ENCODE peak calls at places on chromosomes 2 and 18, in six cellular contexts. One of them, this sample, is unnamed.

GRCh38 chr2:24613154-24613814 is 122.2 kb downstream of the NCOA1 start:
- DNase-seq in adrenal gland: no peak
- DNase-seq in colonic mucosa: peak
- DNase-seq in K562: peak
- DNase-seq in neural progenitor cell: peak
- DNase-seq in HepG2: peak
- DNase-seq in this sample: no peak

GRCh38 chr2:24785704-24786321 is 7.4 kb downstream of the PTRHD1 start:
- DNase-seq in K562: no peak
- DNase-seq in adrenal gland: no peak
- DNase-seq in HepG2: no peak
- DNase-seq in colonic mucosa: no peak
- DNase-seq in neural progenitor cell: no peak
- DNase-seq in this sample: peak

GRCh38 chr18:3211236-3211992 is 8.4 kb downstream of the MYOM1 start:
- DNase-seq in colonic mucosa: no peak
- DNase-seq in neural progenitor cell: no peak
- DNase-seq in K562: peak
- DNase-seq in HepG2: peak
- DNase-seq in adrenal gland: peak
- DNase-seq in this sample: no peak

GRCh38 chr2:136019304-136019703 is 33.9 kb upstream of the DARS1 start:
- DNase-seq in colonic mucosa: no peak
- DNase-seq in neural progenitor cell: no peak
- DNase-seq in K562: no peak
- DNase-seq in adrenal gland: no peak
- DNase-seq in HepG2: no peak
- DNase-seq in this sample: no peak

GRCh38 chr2:241864897-241865213 is 4.7 kb upstream of the RTP5 start:
- DNase-seq in HepG2: no peak
- DNase-seq in K562: no peak
- DNase-seq in colonic mucosa: no peak
- DNase-seq in adrenal gland: no peak
- DNase-seq in neural progenitor cell: no peak
- DNase-seq in this sample: no peak

GRCh38 chr18:11937874-11938478 is 29.9 kb upstream of the MPPE1 start:
- DNase-seq in K562: peak
- DNase-seq in colonic mucosa: peak
- DNase-seq in HepG2: peak
- DNase-seq in adrenal gland: peak
- DNase-seq in neural progenitor cell: peak
- DNase-seq in this sample: peak

GRCh38 chr2:183149489-183149888 is 25.2 kb downstream of the NUP35 start:
- DNase-seq in adrenal gland: no peak
- DNase-seq in colonic mucosa: no peak
- DNase-seq in neural progenitor cell: no peak
- DNase-seq in HepG2: no peak
- DNase-seq in K562: no peak
- DNase-seq in this sample: no peak

GRCh38 chr2:188187726-188188125 is 103.9 kb upstream of the GULP1 start:
- DNase-seq in K562: no peak
- DNase-seq in neural progenitor cell: no peak
- DNase-seq in colonic mucosa: no peak
- DNase-seq in HepG2: no peak
- DNase-seq in adrenal gland: no peak
- DNase-seq in this sample: no peak

GRCh38 chr2:28274911-28275685 is 117.6 kb upstream of the FOSL2 start:
- DNase-seq in neural progenitor cell: peak
- DNase-seq in K562: peak
- DNase-seq in adrenal gland: peak
- DNase-seq in HepG2: no peak
- DNase-seq in colonic mucosa: peak
- DNase-seq in this sample: no peak

GRCh38 chr2:130359466-130359865 is 3.6 kb downstream of the PTPN18 start:
- DNase-seq in neural progenitor cell: no peak
- DNase-seq in HepG2: no peak
- DNase-seq in adrenal gland: no peak
- DNase-seq in K562: no peak
- DNase-seq in colonic mucosa: no peak
- DNase-seq in this sample: no peak

GRCh38 chr2:120873958-120874357 is 138.3 kb downstream of the GLI2 start:
- DNase-seq in neural progenitor cell: no peak
- DNase-seq in adrenal gland: no peak
- DNase-seq in HepG2: no peak
- DNase-seq in colonic mucosa: no peak
- DNase-seq in K562: no peak
- DNase-seq in this sample: no peak

GRCh38 chr2:44964704-44965343 is 23.3 kb downstream of the SIX3 start:
- DNase-seq in HepG2: no peak
- DNase-seq in K562: no peak
- DNase-seq in adrenal gland: no peak
- DNase-seq in neural progenitor cell: peak
- DNase-seq in colonic mucosa: no peak
- DNase-seq in this sample: no peak

GRCh38 chr2:218857371-218858137 is 2.1 kb upstream of the WNT6 start:
- DNase-seq in colonic mucosa: no peak
- DNase-seq in neural progenitor cell: no peak
- DNase-seq in HepG2: no peak
- DNase-seq in K562: no peak
- DNase-seq in adrenal gland: no peak
- DNase-seq in this sample: no peak

GRCh38 chr18:12574494-12575185 is 83.3 kb downstream of the SPIRE1 start:
- DNase-seq in HepG2: no peak
- DNase-seq in neural progenitor cell: no peak
- DNase-seq in K562: no peak
- DNase-seq in colonic mucosa: no peak
- DNase-seq in adrenal gland: peak
- DNase-seq in this sample: no peak

DNA sequence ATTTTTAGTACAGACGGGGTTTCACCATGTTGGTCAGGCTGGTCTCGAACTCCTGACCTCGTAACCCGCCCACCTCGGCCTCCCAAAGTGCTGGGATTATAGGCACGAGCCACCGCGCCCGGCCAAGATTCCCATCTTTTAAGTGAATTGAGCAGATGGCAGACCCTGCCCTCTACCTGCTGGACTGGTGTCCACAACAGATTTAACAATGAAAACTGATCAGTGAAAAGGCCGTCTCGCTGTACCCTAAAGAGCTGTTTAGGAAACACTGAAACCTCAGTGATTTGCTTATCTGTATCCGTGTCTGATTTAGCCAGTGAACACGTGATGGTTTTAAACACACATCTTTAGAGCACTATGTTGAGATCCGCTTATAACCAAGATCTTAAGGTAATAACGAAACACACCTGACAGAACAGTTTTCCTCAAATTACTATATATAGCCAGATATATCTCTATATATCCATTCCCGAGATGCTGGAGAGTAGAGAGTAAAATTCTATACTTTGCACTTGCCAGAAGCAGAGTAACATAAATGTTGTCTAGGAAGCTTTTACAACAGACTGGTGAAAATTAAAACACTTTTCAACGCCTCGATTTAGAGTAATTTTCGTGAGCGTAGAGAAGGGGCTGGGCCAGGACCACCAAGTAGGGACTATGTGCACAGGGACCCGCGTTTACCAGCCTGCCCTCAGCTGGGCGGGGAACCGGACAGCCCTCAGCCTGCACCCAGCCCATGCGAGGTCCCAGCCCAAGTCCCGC is 593 bp downstream of the FAM161A start:
- DNase-seq in K562: peak
- DNase-seq in adrenal gland: peak
- DNase-seq in neural progenitor cell: peak
- DNase-seq in HepG2: peak
- DNase-seq in colonic mucosa: peak
- DNase-seq in this sample: peak
- TF ChIP-seq CTCF in K562: no peak
- TF ChIP-seq CTCF in adrenal gland: no peak
- TF ChIP-seq CTCF in neural progenitor cell: no peak
- TF ChIP-seq CTCF in HepG2: peak
- TF ChIP-seq CTCF in colonic mucosa: no peak
- TF ChIP-seq CTCF in this sample: no peak

DNA sequence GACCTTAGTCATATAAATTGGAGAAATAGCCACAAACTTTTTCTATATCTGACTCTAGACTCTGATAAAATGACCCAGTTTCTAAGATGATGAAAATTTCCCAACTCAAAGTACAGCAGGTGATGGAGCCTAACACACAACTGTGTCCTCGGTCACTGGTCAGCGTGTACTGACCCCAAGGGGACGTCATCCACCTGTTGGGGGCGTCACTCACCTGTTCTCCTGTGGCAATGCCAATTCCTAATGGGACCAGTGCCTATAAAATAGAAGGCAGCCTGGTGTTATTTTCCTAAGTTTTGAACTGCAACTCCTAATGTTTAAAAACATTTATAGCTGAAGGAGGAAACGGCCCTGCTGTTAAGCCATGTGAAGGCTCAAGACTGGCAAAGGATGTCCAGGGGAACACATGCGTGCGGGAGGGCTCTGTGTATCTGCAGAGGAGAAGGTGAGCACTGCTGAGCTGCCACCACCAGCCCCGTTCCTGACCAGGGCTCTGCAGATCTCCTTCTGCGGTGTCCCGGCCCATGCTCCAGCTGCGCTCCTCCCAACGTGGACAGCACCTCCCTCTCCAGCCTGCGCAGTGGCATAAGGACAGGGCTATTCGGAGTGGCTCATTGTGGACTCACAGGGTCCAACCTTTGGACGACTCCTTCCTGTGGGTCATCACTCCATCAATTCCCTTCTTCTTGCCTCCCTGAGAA is 21.2 kb downstream of the TYMS start:
- DNase-seq in neural progenitor cell: no peak
- DNase-seq in HepG2: no peak
- DNase-seq in K562: no peak
- DNase-seq in colonic mucosa: no peak
- DNase-seq in adrenal gland: no peak
- DNase-seq in this sample: no peak
- H3K4me3 ChIP-seq in neural progenitor cell: no peak
- H3K4me3 ChIP-seq in HepG2: no peak
- H3K4me3 ChIP-seq in K562: no peak
- H3K4me3 ChIP-seq in colonic mucosa: no peak
- H3K4me3 ChIP-seq in adrenal gland: no peak
- H3K4me3 ChIP-seq in this sample: no peak

GRCh38 chr18:38422216-38422615 is 856.6 kb upstream of the CELF4 start:
- DNase-seq in K562: no peak
- DNase-seq in HepG2: no peak
- DNase-seq in neural progenitor cell: no peak
- DNase-seq in adrenal gland: no peak
- DNase-seq in colonic mucosa: no peak
- DNase-seq in this sample: no peak

GRCh38 chr18:38427234-38427633 is 861.6 kb upstream of the CELF4 start:
- DNase-seq in HepG2: peak
- DNase-seq in adrenal gland: no peak
- DNase-seq in K562: no peak
- DNase-seq in colonic mucosa: no peak
- DNase-seq in neural progenitor cell: peak
- DNase-seq in this sample: no peak

DNA sequence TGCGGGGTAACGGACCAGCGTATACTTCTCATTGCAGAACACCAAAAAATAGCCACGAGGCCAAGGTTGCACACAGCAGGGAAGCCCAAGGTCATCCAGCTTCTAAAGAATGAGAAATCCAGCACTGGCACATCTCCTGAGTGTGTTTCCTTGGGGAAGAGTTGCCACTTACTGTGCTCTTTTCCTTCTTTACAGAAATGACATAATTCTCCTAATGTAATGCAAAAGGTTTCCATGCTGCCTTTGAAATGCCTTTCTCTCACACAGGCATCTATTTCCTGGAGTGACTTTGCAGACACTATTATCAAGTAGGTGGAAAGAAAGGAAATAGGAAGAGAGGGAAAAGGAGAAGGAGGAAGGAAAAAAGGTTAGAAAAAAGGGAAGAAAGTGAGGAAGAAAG is 862.1 kb upstream of the CELF4 start:
- DNase-seq in HepG2: no peak
- DNase-seq in colonic mucosa: no peak
- DNase-seq in neural progenitor cell: no peak
- DNase-seq in adrenal gland: no peak
- DNase-seq in K562: no peak
- DNase-seq in this sample: no peak
- H3K27ac ChIP-seq in HepG2: no peak
- H3K27ac ChIP-seq in colonic mucosa: no peak
- H3K27ac ChIP-seq in neural progenitor cell: no peak
- H3K27ac ChIP-seq in adrenal gland: no peak
- H3K27ac ChIP-seq in K562: no peak
- H3K27ac ChIP-seq in this sample: no peak

GRCh38 chr2:68041704-68042245 is 21.0 kb downstream of the C1D start:
- DNase-seq in neural progenitor cell: no peak
- DNase-seq in K562: no peak
- DNase-seq in colonic mucosa: no peak
- DNase-seq in adrenal gland: no peak
- DNase-seq in HepG2: no peak
- DNase-seq in this sample: no peak
- TF ChIP-seq CTCF in neural progenitor cell: no peak
- TF ChIP-seq CTCF in K562: no peak
- TF ChIP-seq CTCF in colonic mucosa: no peak
- TF ChIP-seq CTCF in adrenal gland: no peak
- TF ChIP-seq CTCF in HepG2: no peak
- TF ChIP-seq CTCF in this sample: no peak

GRCh38 chr2:85430780-85431601 is 12.5 kb downstream of the SH2D6 start:
- DNase-seq in K562: no peak
- DNase-seq in HepG2: no peak
- DNase-seq in neural progenitor cell: peak
- DNase-seq in colonic mucosa: no peak
- DNase-seq in adrenal gland: no peak
- DNase-seq in this sample: no peak
- H3K4me3 ChIP-seq in K562: no peak
- H3K4me3 ChIP-seq in HepG2: no peak
- H3K4me3 ChIP-seq in neural progenitor cell: peak
- H3K4me3 ChIP-seq in colonic mucosa: no peak
- H3K4me3 ChIP-seq in adrenal gland: no peak
- H3K4me3 ChIP-seq in this sample: no peak

DNA sequence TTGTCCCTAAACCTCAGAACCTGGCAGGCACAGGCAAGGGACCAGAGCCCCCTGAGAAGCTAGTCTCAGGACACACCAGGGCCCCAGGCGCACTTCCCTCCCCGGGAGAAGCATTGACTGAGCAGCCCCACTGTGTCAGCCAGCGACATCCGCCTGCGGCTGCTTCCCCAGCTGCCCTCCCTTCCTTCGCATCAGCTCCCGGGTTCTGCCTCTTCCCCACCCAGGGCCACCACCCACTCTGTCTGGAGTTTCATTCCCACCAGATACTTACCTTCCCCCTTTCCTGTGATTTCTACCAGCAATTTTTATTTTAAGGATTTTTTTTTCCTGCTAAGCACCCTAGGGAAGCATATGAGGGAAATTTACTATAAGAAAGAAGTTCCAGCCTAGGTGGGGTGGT is 99.2 kb downstream of the SMAD7 start:
- DNase-seq in K562: no peak
- DNase-seq in HepG2: no peak
- DNase-seq in neural progenitor cell: no peak
- DNase-seq in colonic mucosa: no peak
- DNase-seq in adrenal gland: peak
- DNase-seq in this sample: peak
- H3K27ac ChIP-seq in K562: no peak
- H3K27ac ChIP-seq in HepG2: no peak
- H3K27ac ChIP-seq in neural progenitor cell: no peak
- H3K27ac ChIP-seq in colonic mucosa: peak
- H3K27ac ChIP-seq in adrenal gland: peak
- H3K27ac ChIP-seq in this sample: no peak